ENCODE peak calls at places on chromosomes 7 and 10, in eight cellular contexts. One of them, this sample, is unnamed.

GRCh38 chr7:80974396-80975358 is 55.8 kb upstream of the SEMA3C start:
- DNase-seq in IMR-90: no peak
- DNase-seq in HCT116: no peak
- DNase-seq in fibroblast of lung: no peak
- DNase-seq in HL-60: no peak
- DNase-seq in spleen: no peak
- DNase-seq in tibial nerve: no peak
- DNase-seq in CD8-positive, alpha-beta memory T cell: no peak
- DNase-seq in this sample: no peak

GRCh38 chr7:24366901-24367300 is 82.9 kb downstream of the NPY start:
- DNase-seq in IMR-90: no peak
- DNase-seq in HCT116: no peak
- DNase-seq in fibroblast of lung: no peak
- DNase-seq in HL-60: no peak
- DNase-seq in spleen: no peak
- DNase-seq in tibial nerve: no peak
- DNase-seq in CD8-positive, alpha-beta memory T cell: no peak
- DNase-seq in this sample: no peak

GRCh38 chr7:50805425-50806130 is 22.9 kb upstream of the GRB10 start:
- DNase-seq in IMR-90: no peak
- DNase-seq in HCT116: no peak
- DNase-seq in fibroblast of lung: no peak
- DNase-seq in HL-60: no peak
- DNase-seq in spleen: no peak
- DNase-seq in tibial nerve: no peak
- DNase-seq in CD8-positive, alpha-beta memory T cell: no peak
- DNase-seq in this sample: no peak

GRCh38 chr7:3201937-3202715 is 98.9 kb upstream of the SDK1 start:
- DNase-seq in IMR-90: no peak
- DNase-seq in HCT116: no peak
- DNase-seq in fibroblast of lung: no peak
- DNase-seq in HL-60: no peak
- DNase-seq in spleen: peak
- DNase-seq in tibial nerve: no peak
- DNase-seq in CD8-positive, alpha-beta memory T cell: no peak
- DNase-seq in this sample: no peak

GRCh38 chr10:121426307-121426706 is 171.9 kb downstream of the FGFR2 start:
- DNase-seq in IMR-90: no peak
- DNase-seq in HCT116: peak
- DNase-seq in fibroblast of lung: no peak
- DNase-seq in HL-60: no peak
- DNase-seq in spleen: no peak
- DNase-seq in tibial nerve: no peak
- DNase-seq in CD8-positive, alpha-beta memory T cell: no peak
- DNase-seq in this sample: no peak

GRCh38 chr10:52030051-52030867 is 283.8 kb upstream of the DKK1 start:
- DNase-seq in IMR-90: peak
- DNase-seq in HCT116: no peak
- DNase-seq in fibroblast of lung: peak
- DNase-seq in HL-60: no peak
- DNase-seq in spleen: no peak
- DNase-seq in tibial nerve: no peak
- DNase-seq in CD8-positive, alpha-beta memory T cell: no peak
- DNase-seq in this sample: no peak

GRCh38 chr7:144513332-144513731 is 109.8 kb upstream of the NOBOX start:
- DNase-seq in IMR-90: no peak
- DNase-seq in HCT116: peak
- DNase-seq in fibroblast of lung: peak
- DNase-seq in HL-60: no peak
- DNase-seq in spleen: no peak
- DNase-seq in tibial nerve: no peak
- DNase-seq in CD8-positive, alpha-beta memory T cell: no peak
- DNase-seq in this sample: no peak

GRCh38 chr7:35537067-35538023 is 157.6 kb downstream of the HERPUD2 start:
- DNase-seq in IMR-90: peak
- DNase-seq in HCT116: peak
- DNase-seq in fibroblast of lung: peak
- DNase-seq in HL-60: no peak
- DNase-seq in spleen: peak
- DNase-seq in tibial nerve: peak
- DNase-seq in CD8-positive, alpha-beta memory T cell: peak
- DNase-seq in this sample: peak

GRCh38 chr7:36823353-36823752 is 99.1 kb upstream of the AOAH start:
- DNase-seq in IMR-90: no peak
- DNase-seq in HCT116: no peak
- DNase-seq in fibroblast of lung: no peak
- DNase-seq in HL-60: no peak
- DNase-seq in spleen: no peak
- DNase-seq in tibial nerve: no peak
- DNase-seq in CD8-positive, alpha-beta memory T cell: no peak
- DNase-seq in this sample: no peak

GRCh38 chr7:108459922-108460551 is 3.8 kb upstream of the NRCAM start:
- DNase-seq in IMR-90: no peak
- DNase-seq in HCT116: peak
- DNase-seq in fibroblast of lung: peak
- DNase-seq in HL-60: no peak
- DNase-seq in spleen: no peak
- DNase-seq in tibial nerve: no peak
- DNase-seq in CD8-positive, alpha-beta memory T cell: no peak
- DNase-seq in this sample: no peak

GRCh38 chr7:1172666-1173523 is 12.9 kb upstream of the ZFAND2A start:
- DNase-seq in IMR-90: no peak
- DNase-seq in HCT116: no peak
- DNase-seq in fibroblast of lung: no peak
- DNase-seq in HL-60: no peak
- DNase-seq in spleen: no peak
- DNase-seq in tibial nerve: no peak
- DNase-seq in CD8-positive, alpha-beta memory T cell: no peak
- DNase-seq in this sample: no peak

GRCh38 chr10:78623577-78624215 is 445.1 kb upstream of the ZMIZ1 start:
- DNase-seq in IMR-90: peak
- DNase-seq in HCT116: peak
- DNase-seq in fibroblast of lung: peak
- DNase-seq in HL-60: no peak
- DNase-seq in spleen: no peak
- DNase-seq in tibial nerve: no peak
- DNase-seq in CD8-positive, alpha-beta memory T cell: no peak
- DNase-seq in this sample: no peak

GRCh38 chr7:105219771-105220160 is 169.0 kb downstream of the SRPK2 start:
- DNase-seq in IMR-90: peak
- DNase-seq in HCT116: no peak
- DNase-seq in fibroblast of lung: peak
- DNase-seq in HL-60: no peak
- DNase-seq in spleen: no peak
- DNase-seq in tibial nerve: no peak
- DNase-seq in CD8-positive, alpha-beta memory T cell: no peak
- DNase-seq in this sample: no peak

GRCh38 chr7:98086231-98086855 is 20.3 kb upstream of the LMTK2 start:
- DNase-seq in IMR-90: no peak
- DNase-seq in HCT116: no peak
- DNase-seq in fibroblast of lung: no peak
- DNase-seq in HL-60: no peak
- DNase-seq in spleen: no peak
- DNase-seq in tibial nerve: no peak
- DNase-seq in CD8-positive, alpha-beta memory T cell: no peak
- DNase-seq in this sample: no peak

GRCh38 chr10:86964061-86964846 is 4.0 kb upstream of the ADIRF start:
- DNase-seq in IMR-90: no peak
- DNase-seq in HCT116: no peak
- DNase-seq in fibroblast of lung: no peak
- DNase-seq in HL-60: no peak
- DNase-seq in spleen: peak
- DNase-seq in tibial nerve: no peak
- DNase-seq in CD8-positive, alpha-beta memory T cell: no peak
- DNase-seq in this sample: no peak

GRCh38 chr7:129295015-129295423 is 70.2 kb downstream of the AHCYL2 start:
- DNase-seq in IMR-90: peak
- DNase-seq in HCT116: no peak
- DNase-seq in fibroblast of lung: peak
- DNase-seq in HL-60: no peak
- DNase-seq in spleen: no peak
- DNase-seq in tibial nerve: peak
- DNase-seq in CD8-positive, alpha-beta memory T cell: no peak
- DNase-seq in this sample: no peak

GRCh38 chr10:116784651-116785050 is 42.3 kb upstream of the HSPA12A start:
- DNase-seq in IMR-90: no peak
- DNase-seq in HCT116: no peak
- DNase-seq in fibroblast of lung: no peak
- DNase-seq in HL-60: no peak
- DNase-seq in spleen: peak
- DNase-seq in tibial nerve: no peak
- DNase-seq in CD8-positive, alpha-beta memory T cell: no peak
- DNase-seq in this sample: no peak

GRCh38 chr10:127044191-127044590 is 139.0 kb downstream of the DOCK1 start:
- DNase-seq in IMR-90: no peak
- DNase-seq in HCT116: no peak
- DNase-seq in fibroblast of lung: no peak
- DNase-seq in HL-60: no peak
- DNase-seq in spleen: no peak
- DNase-seq in tibial nerve: no peak
- DNase-seq in CD8-positive, alpha-beta memory T cell: no peak
- DNase-seq in this sample: no peak

GRCh38 chr7:72709909-72710308 is 118.1 kb downstream of the TYW1B start:
- DNase-seq in IMR-90: peak
- DNase-seq in HCT116: no peak
- DNase-seq in fibroblast of lung: no peak
- DNase-seq in HL-60: no peak
- DNase-seq in spleen: no peak
- DNase-seq in tibial nerve: no peak
- DNase-seq in CD8-positive, alpha-beta memory T cell: no peak
- DNase-seq in this sample: no peak

GRCh38 chr7:39721345-39721744 is 98.0 kb downstream of the RALA start:
- DNase-seq in IMR-90: no peak
- DNase-seq in HCT116: no peak
- DNase-seq in fibroblast of lung: no peak
- DNase-seq in HL-60: no peak
- DNase-seq in spleen: no peak
- DNase-seq in tibial nerve: no peak
- DNase-seq in CD8-positive, alpha-beta memory T cell: no peak
- DNase-seq in this sample: no peak
- H3K27ac ChIP-seq in IMR-90: no peak
- H3K27ac ChIP-seq in HCT116: no peak
- H3K27ac ChIP-seq in fibroblast of lung: no peak
- H3K27ac ChIP-seq in HL-60: no peak
- H3K27ac ChIP-seq in spleen: no peak
- H3K27ac ChIP-seq in tibial nerve: no peak
- H3K27ac ChIP-seq in CD8-positive, alpha-beta memory T cell: no peak
- H3K27ac ChIP-seq in this sample: no peak

GRCh38 chr7:44486001-44486400 is 4.5 kb downstream of the NUDCD3 start:
- DNase-seq in IMR-90: no peak
- DNase-seq in HCT116: no peak
- DNase-seq in fibroblast of lung: no peak
- DNase-seq in HL-60: no peak
- DNase-seq in spleen: no peak
- DNase-seq in tibial nerve: no peak
- DNase-seq in CD8-positive, alpha-beta memory T cell: no peak
- DNase-seq in this sample: no peak
- H3K4me3 ChIP-seq in IMR-90: no peak
- H3K4me3 ChIP-seq in HCT116: no peak
- H3K4me3 ChIP-seq in fibroblast of lung: no peak
- H3K4me3 ChIP-seq in HL-60: no peak
- H3K4me3 ChIP-seq in spleen: no peak
- H3K4me3 ChIP-seq in tibial nerve: no peak
- H3K4me3 ChIP-seq in CD8-positive, alpha-beta memory T cell: no peak
- H3K4me3 ChIP-seq in this sample: no peak

GRCh38 chr10:5545426-5545777 is 20.6 kb downstream of the CALML3 start:
- DNase-seq in IMR-90: no peak
- DNase-seq in HCT116: no peak
- DNase-seq in fibroblast of lung: peak
- DNase-seq in HL-60: no peak
- DNase-seq in spleen: no peak
- DNase-seq in tibial nerve: no peak
- DNase-seq in CD8-positive, alpha-beta memory T cell: no peak
- DNase-seq in this sample: no peak
- H3K27ac ChIP-seq in IMR-90: peak
- H3K27ac ChIP-seq in HCT116: peak
- H3K27ac ChIP-seq in fibroblast of lung: peak
- H3K27ac ChIP-seq in HL-60: no peak
- H3K27ac ChIP-seq in spleen: no peak
- H3K27ac ChIP-seq in tibial nerve: peak
- H3K27ac ChIP-seq in CD8-positive, alpha-beta memory T cell: no peak
- H3K27ac ChIP-seq in this sample: no peak

DNA sequence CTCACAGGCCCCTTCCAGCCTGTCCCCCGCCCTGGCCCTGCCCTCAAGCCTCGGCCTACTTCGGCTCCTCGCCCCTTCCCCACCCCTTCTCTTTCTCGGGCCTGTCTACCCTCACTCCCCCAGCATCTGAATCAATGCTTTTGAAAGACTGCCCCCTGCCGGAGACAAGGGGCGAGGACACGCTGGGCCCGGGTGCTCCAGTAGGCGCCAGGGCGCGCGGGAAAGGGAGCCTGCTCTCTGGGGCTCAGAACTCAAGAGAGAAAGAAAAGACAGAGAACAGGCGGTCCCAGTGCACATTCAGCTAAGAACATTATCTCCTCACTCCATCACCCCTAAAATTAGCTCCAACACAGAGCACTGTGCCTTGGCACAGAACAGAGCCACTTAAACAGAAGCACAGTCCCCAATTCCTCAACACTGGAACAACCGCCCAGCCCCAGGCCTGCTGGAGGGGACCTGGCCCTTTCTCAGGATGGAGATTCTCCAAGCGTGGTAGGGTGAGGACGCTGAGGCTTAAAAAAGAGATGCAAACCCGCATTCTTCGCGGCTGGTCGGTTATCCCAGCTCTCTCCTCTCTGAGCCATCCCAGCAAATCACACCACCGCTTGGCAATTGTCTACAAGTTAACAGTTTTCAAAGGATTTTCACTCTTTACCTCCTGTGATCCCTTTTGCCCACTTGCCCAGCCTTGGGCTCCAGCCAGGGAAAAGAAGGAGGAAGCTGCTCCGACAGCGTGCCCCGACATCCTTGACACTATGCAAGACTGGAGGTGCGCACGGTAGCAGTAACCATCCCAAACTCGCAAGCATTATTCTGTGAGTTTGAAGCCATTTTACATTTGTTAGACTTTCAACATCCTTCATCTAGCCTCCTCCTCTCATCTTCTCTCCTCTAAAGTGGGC is 2.1 kb downstream of the GIGYF1 start:
- DNase-seq in IMR-90: peak
- DNase-seq in HCT116: no peak
- DNase-seq in fibroblast of lung: peak
- DNase-seq in HL-60: no peak
- DNase-seq in spleen: peak
- DNase-seq in tibial nerve: peak
- DNase-seq in CD8-positive, alpha-beta memory T cell: peak
- DNase-seq in this sample: peak
- H3K4me3 ChIP-seq in IMR-90: peak
- H3K4me3 ChIP-seq in HCT116: peak
- H3K4me3 ChIP-seq in fibroblast of lung: peak
- H3K4me3 ChIP-seq in HL-60: peak
- H3K4me3 ChIP-seq in spleen: no peak
- H3K4me3 ChIP-seq in tibial nerve: peak
- H3K4me3 ChIP-seq in CD8-positive, alpha-beta memory T cell: peak
- H3K4me3 ChIP-seq in this sample: peak

GRCh38 chr10:110460111-110460809 is 37.4 kb upstream of the DUSP5 start:
- DNase-seq in IMR-90: peak
- DNase-seq in HCT116: no peak
- DNase-seq in fibroblast of lung: no peak
- DNase-seq in HL-60: no peak
- DNase-seq in spleen: peak
- DNase-seq in tibial nerve: no peak
- DNase-seq in CD8-positive, alpha-beta memory T cell: peak
- DNase-seq in this sample: peak
- H3K27ac ChIP-seq in IMR-90: no peak
- H3K27ac ChIP-seq in HCT116: peak
- H3K27ac ChIP-seq in fibroblast of lung: no peak
- H3K27ac ChIP-seq in HL-60: no peak
- H3K27ac ChIP-seq in spleen: peak
- H3K27ac ChIP-seq in tibial nerve: no peak
- H3K27ac ChIP-seq in CD8-positive, alpha-beta memory T cell: no peak
- H3K27ac ChIP-seq in this sample: no peak

This sample was measured in CD4-positive, CD25-positive, alpha-beta regulatory T cell.